ENCODE peak calls at places on chromosomes 5 and 9, in six cellular contexts. One of them, this sample, is unnamed.

GRCh38 chr9:70519912-70520724 is 105.7 kb upstream of the KLF9 start:
- DNase-seq in heart right ventricle: no peak
- DNase-seq in astrocyte of the spinal cord: no peak
- DNase-seq in brain microvascular endothelial cell: no peak
- DNase-seq in choroid plexus epithelial cell: no peak
- DNase-seq in uterus: no peak
- DNase-seq in this sample: no peak

GRCh38 chr9:28868224-28868623 is 1294.9 kb upstream of the C9orf72 start:
- DNase-seq in uterus: no peak
- DNase-seq in choroid plexus epithelial cell: no peak
- DNase-seq in brain microvascular endothelial cell: no peak
- DNase-seq in astrocyte of the spinal cord: no peak
- DNase-seq in heart right ventricle: no peak
- DNase-seq in this sample: no peak

GRCh38 chr9:86685556-86685955 is 261.8 kb downstream of the GAS1 start:
- DNase-seq in brain microvascular endothelial cell: no peak
- DNase-seq in astrocyte of the spinal cord: no peak
- DNase-seq in uterus: no peak
- DNase-seq in heart right ventricle: no peak
- DNase-seq in choroid plexus epithelial cell: no peak
- DNase-seq in this sample: no peak

GRCh38 chr5:127088226-127088625 is 14.9 kb upstream of the C5orf63 start:
- DNase-seq in uterus: peak; percentile 24
- DNase-seq in heart right ventricle: no peak
- DNase-seq in choroid plexus epithelial cell: peak; percentile 98
- DNase-seq in brain microvascular endothelial cell: peak; percentile 99
- DNase-seq in astrocyte of the spinal cord: peak; percentile 82
- DNase-seq in this sample: peak; percentile 98

GRCh38 chr5:17143335-17143734 is 74.1 kb upstream of the BASP1 start:
- DNase-seq in choroid plexus epithelial cell: no peak
- DNase-seq in brain microvascular endothelial cell: no peak
- DNase-seq in heart right ventricle: no peak
- DNase-seq in uterus: no peak
- DNase-seq in astrocyte of the spinal cord: no peak
- DNase-seq in this sample: no peak

GRCh38 chr5:132272341-132273210 is 15.1 kb downstream of the PDLIM4 start:
- DNase-seq in uterus: peak; percentile 60
- DNase-seq in heart right ventricle: no peak
- DNase-seq in brain microvascular endothelial cell: peak; percentile 38
- DNase-seq in choroid plexus epithelial cell: peak; percentile 60
- DNase-seq in astrocyte of the spinal cord: peak; percentile 54
- DNase-seq in this sample: peak; percentile 59

GRCh38 chr9:35606138-35606504 is 1.1 kb downstream of the TESK1 start:
- DNase-seq in uterus: no peak
- DNase-seq in brain microvascular endothelial cell: no peak
- DNase-seq in astrocyte of the spinal cord: no peak
- DNase-seq in choroid plexus epithelial cell: no peak
- DNase-seq in heart right ventricle: no peak
- DNase-seq in this sample: peak; percentile 2

GRCh38 chr5:133786432-133786831 is 174.1 kb upstream of the FSTL4 start:
- DNase-seq in uterus: no peak
- DNase-seq in choroid plexus epithelial cell: no peak
- DNase-seq in heart right ventricle: no peak
- DNase-seq in astrocyte of the spinal cord: no peak
- DNase-seq in brain microvascular endothelial cell: no peak
- DNase-seq in this sample: no peak

GRCh38 chr5:170821257-170821800 is 37.8 kb downstream of the GABRP start:
- DNase-seq in choroid plexus epithelial cell: no peak
- DNase-seq in uterus: no peak
- DNase-seq in astrocyte of the spinal cord: no peak
- DNase-seq in heart right ventricle: no peak
- DNase-seq in brain microvascular endothelial cell: no peak
- DNase-seq in this sample: no peak

GRCh38 chr5:56350595-56351170 is 117.6 kb upstream of the ANKRD55 start:
- DNase-seq in astrocyte of the spinal cord: peak; percentile 90
- DNase-seq in heart right ventricle: peak; percentile 74
- DNase-seq in uterus: peak; percentile 92
- DNase-seq in brain microvascular endothelial cell: peak; percentile 78
- DNase-seq in choroid plexus epithelial cell: peak; percentile 63
- DNase-seq in this sample: peak; percentile 71

GRCh38 chr5:6792911-6793451 is 79.7 kb downstream of the TENT4A start:
- DNase-seq in brain microvascular endothelial cell: no peak
- DNase-seq in heart right ventricle: no peak
- DNase-seq in uterus: no peak
- DNase-seq in astrocyte of the spinal cord: no peak
- DNase-seq in choroid plexus epithelial cell: no peak
- DNase-seq in this sample: no peak

GRCh38 chr5:72244862-72245371 is 75.1 kb downstream of the MRPS27 start:
- DNase-seq in uterus: peak; percentile 35
- DNase-seq in astrocyte of the spinal cord: peak; percentile 69
- DNase-seq in heart right ventricle: peak; percentile 12
- DNase-seq in choroid plexus epithelial cell: peak; percentile 81
- DNase-seq in brain microvascular endothelial cell: peak; percentile 56
- DNase-seq in this sample: peak; percentile 75

GRCh38 chr9:127927457-127928231 is 2.9 kb downstream of the PIP5KL1 start:
- DNase-seq in uterus: no peak
- DNase-seq in choroid plexus epithelial cell: no peak
- DNase-seq in astrocyte of the spinal cord: no peak
- DNase-seq in heart right ventricle: no peak
- DNase-seq in brain microvascular endothelial cell: no peak
- DNase-seq in this sample: no peak

GRCh38 chr5:150511641-150512367 is 3.9 kb downstream of the NDST1 start:
- DNase-seq in uterus: peak; percentile 41
- DNase-seq in choroid plexus epithelial cell: peak; percentile 58
- DNase-seq in brain microvascular endothelial cell: peak; percentile 57
- DNase-seq in astrocyte of the spinal cord: peak; percentile 73
- DNase-seq in heart right ventricle: peak; percentile 44
- DNase-seq in this sample: peak; percentile 79

GRCh38 chr9:128372188-128372641 is 1.0 kb downstream of the URM1 start:
- DNase-seq in heart right ventricle: no peak
- DNase-seq in brain microvascular endothelial cell: no peak
- DNase-seq in uterus: no peak
- DNase-seq in astrocyte of the spinal cord: no peak
- DNase-seq in choroid plexus epithelial cell: no peak
- DNase-seq in this sample: no peak

GRCh38 chr5:122704247-122705036 is 70.4 kb upstream of the SNX2 start:
- DNase-seq in heart right ventricle: no peak
- DNase-seq in brain microvascular endothelial cell: peak; percentile 52
- DNase-seq in uterus: no peak
- DNase-seq in choroid plexus epithelial cell: peak; percentile 84
- DNase-seq in astrocyte of the spinal cord: peak; percentile 56
- DNase-seq in this sample: peak; percentile 81

GRCh38 chr5:159402328-159402727 is 72.0 kb upstream of the IL12B start:
- DNase-seq in uterus: no peak
- DNase-seq in choroid plexus epithelial cell: no peak
- DNase-seq in astrocyte of the spinal cord: no peak
- DNase-seq in heart right ventricle: no peak
- DNase-seq in brain microvascular endothelial cell: no peak
- DNase-seq in this sample: no peak

GRCh38 chr9:128684325-128685021 is 4.5 kb upstream of the SET start:
- DNase-seq in brain microvascular endothelial cell: peak; percentile 56
- DNase-seq in astrocyte of the spinal cord: peak; percentile 60
- DNase-seq in heart right ventricle: peak; percentile 72
- DNase-seq in choroid plexus epithelial cell: peak; percentile 83
- DNase-seq in uterus: peak; percentile 74
- DNase-seq in this sample: peak; percentile 78

GRCh38 chr5:61667523-61668229 is 335.6 kb downstream of the ZSWIM6 start:
- DNase-seq in choroid plexus epithelial cell: no peak
- DNase-seq in uterus: no peak
- DNase-seq in astrocyte of the spinal cord: no peak
- DNase-seq in heart right ventricle: no peak
- DNase-seq in brain microvascular endothelial cell: no peak
- DNase-seq in this sample: peak; percentile 24

GRCh38 chr9:109856785-109857184 is 76.8 kb downstream of the PALM2AKAP2 start:
- DNase-seq in uterus: peak; percentile 27
- DNase-seq in heart right ventricle: peak; percentile 86
- DNase-seq in choroid plexus epithelial cell: peak; percentile 86
- DNase-seq in astrocyte of the spinal cord: no peak
- DNase-seq in brain microvascular endothelial cell: peak; percentile 43
- DNase-seq in this sample: no peak

GRCh38 chr5:140734354-140734753 is 34.1 kb downstream of the ZMAT2 start:
- DNase-seq in heart right ventricle: no peak
- DNase-seq in uterus: no peak
- DNase-seq in astrocyte of the spinal cord: no peak
- DNase-seq in choroid plexus epithelial cell: peak; percentile 28
- DNase-seq in brain microvascular endothelial cell: no peak
- DNase-seq in this sample: peak; percentile 15
- TF ChIP-seq CTCF in heart right ventricle: no peak
- TF ChIP-seq CTCF in uterus: no peak
- TF ChIP-seq CTCF in astrocyte of the spinal cord: no peak
- TF ChIP-seq CTCF in choroid plexus epithelial cell: peak; percentile 34
- TF ChIP-seq CTCF in brain microvascular endothelial cell: peak; percentile 41
- TF ChIP-seq CTCF in this sample: peak; percentile 22

DNA sequence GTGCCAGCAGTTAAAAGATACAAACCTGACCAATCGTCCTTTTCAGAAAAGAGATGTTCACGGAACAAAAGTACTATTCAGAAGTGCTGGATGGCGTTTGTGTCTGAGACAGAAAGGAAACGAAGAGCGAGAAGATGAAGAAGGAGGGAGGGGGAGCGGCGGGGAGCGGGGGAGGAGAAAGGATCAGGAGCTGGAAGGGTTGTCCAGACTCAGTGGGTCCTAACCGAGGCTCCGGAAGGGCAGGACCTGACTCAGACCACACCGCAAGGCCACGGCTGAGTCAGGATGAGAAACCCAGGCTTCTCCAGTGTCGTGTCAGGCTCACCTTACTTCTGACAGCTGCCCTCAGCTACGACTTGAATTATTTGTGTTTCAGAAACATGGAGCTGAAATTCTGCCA is 46.2 kb downstream of the PAX5 start:
- DNase-seq in choroid plexus epithelial cell: no peak
- DNase-seq in astrocyte of the spinal cord: no peak
- DNase-seq in uterus: no peak
- DNase-seq in brain microvascular endothelial cell: no peak
- DNase-seq in heart right ventricle: no peak
- DNase-seq in this sample: peak; percentile 16
- H3K4me3 ChIP-seq in choroid plexus epithelial cell: no peak overlapping the region
- H3K4me3 ChIP-seq in astrocyte of the spinal cord: no peak overlapping the region
- H3K4me3 ChIP-seq in uterus: no peak overlapping the region
- H3K4me3 ChIP-seq in brain microvascular endothelial cell: no peak overlapping the region
- H3K4me3 ChIP-seq in heart right ventricle: no peak overlapping the region
- H3K4me3 ChIP-seq in this sample: no peak overlapping the region

DNA sequence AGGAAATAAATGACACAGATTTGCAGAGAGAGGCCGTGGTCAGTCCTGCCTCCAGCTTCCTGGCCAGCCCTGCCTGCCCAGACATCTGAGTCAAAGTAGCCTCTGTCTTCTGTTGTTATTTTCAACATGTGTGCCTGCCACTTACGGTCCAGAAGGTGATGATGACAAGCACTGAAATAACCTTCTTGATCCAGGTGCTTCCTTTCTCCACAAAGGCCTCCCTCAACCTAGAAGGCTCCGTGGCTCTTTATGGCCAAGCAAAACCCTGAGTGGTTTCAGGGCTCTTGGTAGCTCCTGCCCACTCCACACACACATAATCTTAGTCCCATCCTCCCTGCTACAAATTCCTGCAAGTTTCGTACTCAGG is 34.1 kb upstream of the SLC6A19 start:
- DNase-seq in astrocyte of the spinal cord: no peak
- DNase-seq in heart right ventricle: no peak
- DNase-seq in brain microvascular endothelial cell: no peak
- DNase-seq in choroid plexus epithelial cell: no peak
- DNase-seq in uterus: no peak
- DNase-seq in this sample: no peak
- TF ChIP-seq CTCF in astrocyte of the spinal cord: no peak
- TF ChIP-seq CTCF in heart right ventricle: no peak
- TF ChIP-seq CTCF in brain microvascular endothelial cell: no peak
- TF ChIP-seq CTCF in choroid plexus epithelial cell: no peak
- TF ChIP-seq CTCF in uterus: no peak
- TF ChIP-seq CTCF in this sample: no peak

GRCh38 chr5:129906177-129906887 is 2.1 kb downstream of the CHSY3 start:
- DNase-seq in choroid plexus epithelial cell: peak; percentile 56
- DNase-seq in brain microvascular endothelial cell: peak; percentile 40
- DNase-seq in astrocyte of the spinal cord: peak; percentile 57
- DNase-seq in heart right ventricle: peak; percentile 11
- DNase-seq in uterus: peak; percentile 13
- DNase-seq in this sample: peak; percentile 57
- H3K4me3 ChIP-seq in choroid plexus epithelial cell: peak overlapping the region; percentile 69
- H3K4me3 ChIP-seq in brain microvascular endothelial cell: peak overlapping the region; percentile 70
- H3K4me3 ChIP-seq in astrocyte of the spinal cord: peak overlapping the region; percentile 61
- H3K4me3 ChIP-seq in heart right ventricle: peak overlapping the region; percentile 76
- H3K4me3 ChIP-seq in uterus: peak overlapping the region; percentile 51
- H3K4me3 ChIP-seq in this sample: peak overlapping the region; percentile 68

DNA sequence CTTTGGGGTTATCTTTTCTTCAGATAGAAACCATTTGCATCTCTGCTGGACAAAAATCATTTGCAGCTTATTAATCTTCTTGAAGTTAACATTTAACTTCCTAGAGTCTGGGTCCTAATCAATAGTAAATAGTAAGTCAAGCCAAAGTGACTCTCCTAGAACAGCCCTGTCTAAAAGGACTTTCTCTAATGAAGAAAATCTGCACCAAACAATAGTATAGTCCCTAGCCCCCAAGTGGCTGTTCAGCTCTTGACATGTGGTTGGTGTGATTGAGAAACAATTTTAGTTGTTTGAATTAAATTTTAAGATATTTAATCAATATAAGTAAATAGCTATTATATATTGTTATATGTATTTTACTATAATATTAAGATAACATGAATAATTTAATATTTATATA is 64.6 kb upstream of the SHB start:
- DNase-seq in brain microvascular endothelial cell: no peak
- DNase-seq in heart right ventricle: no peak
- DNase-seq in choroid plexus epithelial cell: no peak
- DNase-seq in astrocyte of the spinal cord: no peak
- DNase-seq in uterus: no peak
- DNase-seq in this sample: no peak
- TF ChIP-seq CTCF in brain microvascular endothelial cell: peak; percentile 27
- TF ChIP-seq CTCF in heart right ventricle: no peak
- TF ChIP-seq CTCF in choroid plexus epithelial cell: no peak
- TF ChIP-seq CTCF in astrocyte of the spinal cord: no peak
- TF ChIP-seq CTCF in uterus: no peak
- TF ChIP-seq CTCF in this sample: no peak

GRCh38 chr5:138273834-138274188 is 610 bp downstream of the GFRA3 start:
- DNase-seq in choroid plexus epithelial cell: no peak
- DNase-seq in brain microvascular endothelial cell: no peak
- DNase-seq in uterus: no peak
- DNase-seq in astrocyte of the spinal cord: no peak
- DNase-seq in heart right ventricle: no peak
- DNase-seq in this sample: no peak
- H3K4me3 ChIP-seq in choroid plexus epithelial cell: peak overlapping the region; percentile 48
- H3K4me3 ChIP-seq in brain microvascular endothelial cell: peak overlapping the region; percentile 47
- H3K4me3 ChIP-seq in uterus: peak overlapping the region; percentile 27
- H3K4me3 ChIP-seq in astrocyte of the spinal cord: peak overlapping the region; percentile 29
- H3K4me3 ChIP-seq in heart right ventricle: peak overlapping the region; percentile 44
- H3K4me3 ChIP-seq in this sample: peak overlapping the region; percentile 44

DNA sequence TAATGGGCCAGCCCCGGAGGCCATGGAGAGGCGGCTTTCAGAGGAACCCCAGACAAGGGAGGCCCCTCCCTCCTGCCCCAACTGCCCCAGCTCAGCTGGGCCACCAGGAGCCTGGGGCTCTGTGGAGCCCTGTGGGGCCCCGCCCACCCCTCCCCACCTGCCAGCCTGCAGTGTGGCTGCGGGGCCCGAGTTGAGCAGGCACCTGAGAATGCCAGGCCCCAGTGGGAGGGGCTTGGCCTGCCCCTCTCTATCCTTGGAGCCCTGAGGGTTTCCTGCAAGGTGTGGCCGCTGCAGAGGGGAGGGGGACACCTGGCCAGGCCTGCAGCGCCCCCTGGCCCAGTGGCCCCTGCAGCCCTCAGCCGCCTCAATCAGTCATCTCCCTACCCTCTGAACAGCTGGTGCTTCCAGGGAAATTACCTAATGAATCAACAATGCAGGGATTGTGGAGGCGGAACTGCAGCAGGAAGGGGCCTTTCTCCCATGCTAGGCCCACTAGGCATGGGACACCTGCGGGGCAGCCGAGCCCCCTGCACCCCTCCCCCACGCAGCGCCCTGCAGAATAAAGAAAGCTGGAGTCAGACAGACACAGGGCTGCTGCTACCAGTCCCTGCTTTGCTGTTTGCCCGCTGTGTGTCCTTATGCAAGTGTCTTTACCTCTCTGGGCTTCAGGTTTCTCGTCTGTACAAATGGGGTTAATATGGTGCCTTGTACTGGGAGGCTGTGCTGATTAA is 48.0 kb downstream of the LMX1B start:
- DNase-seq in heart right ventricle: no peak
- DNase-seq in uterus: no peak
- DNase-seq in astrocyte of the spinal cord: no peak
- DNase-seq in choroid plexus epithelial cell: peak; percentile 11
- DNase-seq in brain microvascular endothelial cell: no peak
- DNase-seq in this sample: no peak
- TF ChIP-seq CTCF in heart right ventricle: no peak
- TF ChIP-seq CTCF in uterus: no peak
- TF ChIP-seq CTCF in astrocyte of the spinal cord: no peak
- TF ChIP-seq CTCF in choroid plexus epithelial cell: no peak
- TF ChIP-seq CTCF in brain microvascular endothelial cell: peak; percentile 17
- TF ChIP-seq CTCF in this sample: no peak